ENCODE peak calls at places on chromosomes 13 and 19, in eight cellular contexts. D is A549, J is K562, N is H1, Y is HCT116, G is endothelial cell of umbilical vein, F is HepG2, X is GM12878. O is an unnamed sample.

GRCh38 chr13:105342421-105342820 is 1193.0 kb downstream of the EFNB2 start:
- DNase-seq in D (no peak), J (no peak), N (no peak), Y (no peak), G (no peak), F (no peak), X (no peak), O (no peak)

GRCh38 chr13:42041684-42042035 is 6.8 kb upstream of the DGKH start:
- DNase-seq in D (peak), J (peak), N (no peak), Y (no peak), G (no peak), F (no peak), X (peak), O (peak)

GRCh38 chr19:49339364-49340068 is 4.3 kb downstream of the CD37 start:
- DNase-seq in D (no peak), J (peak), N (peak), Y (no peak), G (peak), F (no peak), X (no peak), O (no peak)

GRCh38 chr19:1266116-1266817 is 2.9 kb upstream of the CIRBP start:
- DNase-seq in D (peak), J (peak), N (no peak), Y (no peak), G (peak), F (peak), X (no peak), O (peak)

GRCh38 chr19:5934779-5935472 is 20.9 kb downstream of the CAPS start:
- DNase-seq in D (no peak), J (no peak), N (no peak), Y (no peak), G (peak), F (no peak), X (no peak), O (no peak)

GRCh38 chr19:18657590-18658365 is 20.9 kb downstream of the KLHL26 start:
- DNase-seq in D (no peak), J (peak), N (no peak), Y (no peak), G (no peak), F (no peak), X (no peak), O (peak)

GRCh38 chr13:109207618-109208017 is 578.2 kb downstream of the MYO16 start:
- DNase-seq in D (no peak), J (no peak), N (no peak), Y (no peak), G (no peak), F (no peak), X (no peak), O (peak)

GRCh38 chr13:46810440-46810839 is 13.5 kb upstream of the ESD start:
- DNase-seq in D (no peak), J (no peak), N (no peak), Y (no peak), G (no peak), F (no peak), X (no peak), O (no peak)

GRCh38 chr19:29889702-29890101 is 52.3 kb upstream of the URI1 start:
- DNase-seq in D (no peak), J (no peak), N (no peak), Y (no peak), G (no peak), F (no peak), X (no peak), O (no peak)

GRCh38 chr13:101941095-101941777 is 460.6 kb downstream of the FGF14 start:
- DNase-seq in D (no peak), J (no peak), N (no peak), Y (no peak), G (no peak), F (no peak), X (no peak), O (peak)

GRCh38 chr13:37412271-37412683 is 186.3 kb downstream of the POSTN start:
- DNase-seq in D (no peak), J (no peak), N (no peak), Y (no peak), G (no peak), F (no peak), X (no peak), O (no peak)

GRCh38 chr13:68176486-68176885 is 946.4 kb upstream of the PCDH9 start:
- DNase-seq in D (no peak), J (no peak), N (no peak), Y (peak), G (peak), F (no peak), X (no peak), O (no peak)

GRCh38 chr19:7927605-7928333 is 1.8 kb upstream of the CTXN1 start:
- DNase-seq in D (no peak), J (no peak), N (no peak), Y (no peak), G (no peak), F (no peak), X (no peak), O (no peak)

GRCh38 chr19:3721900-3722442 is 13.8 kb downstream of the TJP3 start:
- DNase-seq in D (no peak), J (no peak), N (no peak), Y (no peak), G (no peak), F (no peak), X (no peak), O (no peak)

GRCh38 chr13:64591981-64592380 is 2638.2 kb downstream of the PCDH9 start:
- DNase-seq in D (no peak), J (no peak), N (no peak), Y (no peak), G (no peak), F (no peak), X (no peak), O (no peak)

GRCh38 chr13:30963794-30964193 is 31.3 kb downstream of the TEX26 start:
- DNase-seq in D (no peak), J (no peak), N (no peak), Y (no peak), G (no peak), F (no peak), X (no peak), O (no peak)

GRCh38 chr19:1066748-1067340 is at the start of gene ARHGAP45:
- DNase-seq in D (no peak), J (peak), N (no peak), Y (no peak), G (no peak), F (no peak), X (no peak), O (peak)

GRCh38 chr19:16874250-16874977 is 14.4 kb upstream of the F2RL3 start:
- DNase-seq in D (no peak), J (no peak), N (no peak), Y (no peak), G (no peak), F (no peak), X (no peak), O (no peak)

GRCh38 chr19:16875584-16876555 is 12.9 kb upstream of the F2RL3 start:
- DNase-seq in D (no peak), J (no peak), N (no peak), Y (no peak), G (no peak), F (no peak), X (no peak), O (no peak)

GRCh38 chr19:16877581-16877980 is 11.2 kb upstream of the F2RL3 start:
- DNase-seq in D (no peak), J (no peak), N (no peak), Y (no peak), G (no peak), F (no peak), X (no peak), O (no peak)

GRCh38 chr19:16878181-16878965 is 10.4 kb upstream of the F2RL3 start:
- DNase-seq in D (no peak), J (no peak), N (no peak), Y (no peak), G (no peak), F (no peak), X (no peak), O (no peak)

GRCh38 chr19:16876904-16877361 is 11.9 kb upstream of the F2RL3 start:
- DNase-seq in D (no peak), J (no peak), N (no peak), Y (no peak), G (peak), F (no peak), X (no peak), O (peak)
- TF ChIP-seq CTCF in D (no peak), J (no peak), N (no peak), Y (no peak), G (no peak), F (no peak), X (no peak), O (no peak)

GRCh38 chr13:97975851-97976550 is 22.5 kb downstream of the IPO5 start:
- DNase-seq in D (peak), J (peak), N (peak), Y (peak), G (peak), F (peak), X (no peak), O (peak)
- TF ChIP-seq MAX in D (peak), J (no peak), N (peak), Y (peak), G (no peak), F (no peak), X (no peak), O (no peak)

GRCh38 chr19:45515081-45515624 is 7.9 kb downstream of the VASP start:
- DNase-seq in D (no peak), J (peak), N (no peak), Y (no peak), G (no peak), F (peak), X (peak), O (peak)
- TF ChIP-seq POLR2A in D (no peak), J (no peak), N (no peak), Y (no peak), G (no peak), F (peak), X (no peak), O (no peak)

DNA sequence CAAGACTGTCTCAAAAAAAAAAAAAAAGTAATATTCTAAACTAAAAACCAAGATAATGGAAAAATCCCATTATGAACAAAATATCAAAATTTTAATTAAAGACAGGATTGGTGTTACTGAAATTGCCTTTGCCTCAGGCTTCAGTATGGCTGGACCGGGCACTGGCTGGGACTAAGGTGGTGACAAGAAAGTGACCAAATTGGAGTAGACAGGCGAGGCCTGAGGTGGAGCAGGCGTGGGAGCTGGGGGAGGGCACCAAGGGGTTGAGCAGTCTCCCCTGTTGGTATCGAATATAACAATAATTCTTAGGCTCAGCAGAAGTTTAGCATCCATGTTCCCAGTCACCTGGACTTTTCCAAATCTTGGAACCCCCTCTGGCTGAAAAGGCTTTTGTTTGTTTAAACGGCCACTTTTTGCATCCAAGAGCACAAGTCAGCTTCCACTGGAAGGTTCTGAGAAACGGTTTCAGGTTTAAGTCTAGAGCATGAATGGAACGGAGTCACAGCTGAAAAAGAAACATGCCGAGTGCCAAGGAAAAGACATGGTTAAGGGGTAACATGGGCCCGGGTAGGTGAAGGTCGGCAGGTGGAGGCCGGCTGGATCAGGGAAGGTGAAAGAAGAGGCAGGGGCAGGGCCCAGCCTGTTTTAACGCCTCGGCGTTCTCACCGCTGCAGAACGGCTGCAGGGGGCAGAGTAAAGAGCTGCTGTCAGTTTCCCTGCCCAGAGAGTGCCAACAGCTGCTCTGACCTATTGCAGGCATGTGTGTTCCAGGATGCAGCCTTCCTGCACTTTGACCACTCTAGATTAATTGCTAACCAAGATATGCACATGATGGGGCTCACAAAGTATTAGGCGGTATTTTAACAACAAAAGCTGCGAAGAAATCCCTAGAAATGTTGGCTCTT is 104.4 kb downstream of the TM9SF2 start:
- DNase-seq in D (peak), J (peak), N (no peak), Y (peak), G (peak), F (peak), X (no peak), O (peak)
- TF ChIP-seq CTCF in D (no peak), J (peak), N (peak), Y (peak), G (peak), F (peak), X (peak), O (no peak)

GRCh38 chr13:97430296-97430695 is 3.7 kb upstream of the RAP2A start:
- DNase-seq in D (no peak), J (no peak), N (no peak), Y (no peak), G (no peak), F (no peak), X (no peak), O (no peak)
- TF ChIP-seq MAX in D (no peak), J (no peak), N (no peak), Y (no peak), G (no peak), F (no peak), X (no peak), O (no peak)